ENCODE peak calls at places on chromosomes 3 and 15, in six cellular contexts. I, O, H, S, V and Q are unnamed samples.

GRCh38 chr15:68795298-68795848 is 25.3 kb downstream of the ANP32A start:
- DNase-seq in I (no peak), O (peak; percentile 10), H (peak; percentile 73), S (peak; percentile 97), V (peak; percentile 88), Q (peak; percentile 57)

GRCh38 chr15:77625376-77625775 is 7.3 kb downstream of the LINGO1 start:
- DNase-seq in I (no peak), O (no peak), H (no peak), S (no peak), V (no peak), Q (no peak)

GRCh38 chr15:91199511-91199910 is 99.5 kb downstream of the SV2B start:
- DNase-seq in I (no peak), O (no peak), H (no peak), S (no peak), V (no peak), Q (no peak)

GRCh38 chr3:80158332-80158731 is 390.5 kb upstream of the ROBO1 start:
- DNase-seq in I (no peak), O (no peak), H (no peak), S (no peak), V (no peak), Q (no peak)

GRCh38 chr3:174619244-174619643 is 239.9 kb upstream of the NAALADL2 start:
- DNase-seq in I (no peak), O (no peak), H (no peak), S (no peak), V (no peak), Q (no peak)

GRCh38 chr15:34951993-34952392 is 17.5 kb downstream of the AQR start:
- DNase-seq in I (no peak), O (no peak), H (no peak), S (no peak), V (no peak), Q (peak; percentile 55)

GRCh38 chr3:53328750-53329149 is 18.6 kb downstream of the DCP1A start:
- DNase-seq in I (no peak), O (no peak), H (no peak), S (no peak), V (no peak), Q (peak; percentile 97)

GRCh38 chr3:141659821-141660597 is 78.1 kb upstream of the RNF7 start:
- DNase-seq in I (no peak), O (peak; percentile 42), H (peak; percentile 10), S (peak; percentile 87), V (no peak), Q (no peak)

GRCh38 chr3:150227839-150228238 is 180.3 kb upstream of the TSC22D2 start:
- DNase-seq in I (no peak), O (peak; percentile 68), H (peak; percentile 62), S (no peak), V (peak; percentile 50), Q (peak; percentile 61)

GRCh38 chr3:194386066-194386465 is 13.0 kb downstream of the GP5 start:
- DNase-seq in I (no peak), O (no peak), H (no peak), S (peak; percentile 66), V (no peak), Q (no peak)

GRCh38 chr3:70550723-70551319 is 238.4 kb upstream of the MDFIC2 start:
- DNase-seq in I (no peak), O (peak; percentile 44), H (peak; percentile 81), S (peak; percentile 92), V (peak; percentile 51), Q (peak; percentile 52)

GRCh38 chr15:68217341-68217740 is 12.2 kb downstream of the CLN6 start:
- DNase-seq in I (no peak), O (no peak), H (no peak), S (no peak), V (no peak), Q (no peak)

GRCh38 chr3:157087398-157088132 is 72.4 kb downstream of the CCNL1 start:
- DNase-seq in I (no peak), O (peak; percentile 60), H (no peak), S (no peak), V (peak; percentile 89), Q (peak; percentile 30)

GRCh38 chr15:89806565-89807550 is 7.8 kb downstream of the ANPEP start:
- DNase-seq in I (no peak), O (no peak), H (no peak), S (no peak), V (no peak), Q (no peak)

GRCh38 chr3:161977063-161977462 is 480.5 kb downstream of the OTOL1 start:
- DNase-seq in I (no peak), O (no peak), H (no peak), S (no peak), V (no peak), Q (peak; percentile 40)

GRCh38 chr3:183275418-183275817 is 22.4 kb downstream of the B3GNT5 start:
- DNase-seq in I (no peak), O (no peak), H (no peak), S (no peak), V (peak; percentile 76), Q (peak; percentile 49)

GRCh38 chr3:113214917-113215595 is 3.7 kb downstream of the BOC start:
- DNase-seq in I (no peak), O (no peak), H (no peak), S (no peak), V (no peak), Q (peak; percentile 27)

GRCh38 chr15:26887926-26888666 is 21.2 kb downstream of the GABRA5 start:
- DNase-seq in I (no peak), O (no peak), H (no peak), S (no peak), V (no peak), Q (no peak)

GRCh38 chr15:39413558-39413957 is 167.3 kb upstream of the THBS1 start:
- DNase-seq in I (no peak), O (no peak), H (no peak), S (no peak), V (peak; percentile 48), Q (no peak)

GRCh38 chr3:19946291-19946831 is 536 bp upstream of the RAB5A start:
- DNase-seq in I (no peak), O (no peak), H (no peak), S (no peak), V (no peak), Q (no peak)

GRCh38 chr3:6791161-6791560 is 69.8 kb upstream of the GRM7 start:
- DNase-seq in I (no peak), O (peak; percentile 2), H (no peak), S (no peak), V (no peak), Q (no peak)

GRCh38 chr3:187183210-187183862 is 13.9 kb upstream of the RTP1 start:
- DNase-seq in I (no peak), O (no peak), H (no peak), S (no peak), V (peak; percentile 92), Q (no peak)

GRCh38 chr15:78640840-78641733 is at the start of gene CHRNB4:
- DNase-seq in I (no peak), O (peak; percentile 42), H (no peak), S (peak; percentile 81), V (peak; percentile 70), Q (peak; percentile 32)

GRCh38 chr15:38622317-38622716 is 57.7 kb upstream of the RASGRP1 start:
- DNase-seq in I (no peak), O (no peak), H (no peak), S (no peak), V (no peak), Q (no peak)

GRCh38 chr3:127734754-127735473 is 62.2 kb downstream of the ABTB1 start:
- DNase-seq in I (peak; percentile 44), O (peak; percentile 79), H (no peak), S (peak; percentile 85), V (peak; percentile 64), Q (peak; percentile 90)

GRCh38 chr3:33658971-33659848 is 58.8 kb downstream of the CLASP2 start:
- DNase-seq in I (no peak), O (no peak), H (peak; percentile 18), S (peak; percentile 86), V (peak; percentile 47), Q (peak; percentile 77)

GRCh38 chr3:11465744-11466611 is 177.7 kb downstream of the VGLL4 start:
- DNase-seq in I (no peak), O (no peak), H (no peak), S (no peak), V (no peak), Q (peak; percentile 81)

GRCh38 chr3:34016925-34017592 is 218.6 kb downstream of the PDCD6IP start:
- DNase-seq in I (no peak), O (no peak), H (no peak), S (no peak), V (peak; percentile 85), Q (no peak)

GRCh38 chr3:82883072-82883471 is 1121.6 kb upstream of the GBE1 start:
- DNase-seq in I (no peak), O (no peak), H (no peak), S (no peak), V (no peak), Q (no peak)

GRCh38 chr15:40029979-40030893 is 8.7 kb downstream of the SRP14 start:
- DNase-seq in I (no peak), O (peak; percentile 33), H (no peak), S (no peak), V (peak; percentile 28), Q (peak; percentile 53)

GRCh38 chr3:104952587-104952986 is 414.1 kb upstream of the ALCAM start:
- DNase-seq in I (no peak), O (no peak), H (no peak), S (no peak), V (peak; percentile 92), Q (peak; percentile 85)

GRCh38 chr3:100184960-100185566 is 70.8 kb upstream of the FILIP1L start:
- DNase-seq in I (no peak), O (no peak), H (no peak), S (no peak), V (no peak), Q (no peak)

GRCh38 chr15:32877620-32878019 is 159.8 kb downstream of the GREM1 start:
- DNase-seq in I (no peak), O (no peak), H (no peak), S (no peak), V (peak; percentile 62), Q (no peak)

GRCh38 chr15:96462768-96463167 is 132.3 kb downstream of the NR2F2 start:
- DNase-seq in I (no peak), O (peak; percentile 4), H (no peak), S (no peak), V (no peak), Q (no peak)

GRCh38 chr3:24387000-24387399 is 107.7 kb downstream of the THRB start:
- DNase-seq in I (no peak), O (peak; percentile 1), H (no peak), S (no peak), V (peak; percentile 91), Q (peak; percentile 4)

GRCh38 chr3:57079221-57079831 is 18.9 kb downstream of the SPATA12 start:
- DNase-seq in I (peak; percentile 8), O (peak; percentile 52), H (peak; percentile 16), S (peak; percentile 83), V (peak; percentile 23), Q (no peak)